ENCODE peak calls at places on chromosome 17, in eight cellular contexts. N, I, Z, U, P, O, H and D are unnamed samples.

GRCh38 chr17:13311301-13311700 is 290.4 kb downstream of the HS3ST3A1 start:
- DNase-seq in Z (peak), H (peak), I (no peak), N (peak), U (no peak), P (no peak), O (peak), D (no peak)

GRCh38 chr17:69574257-69575197 is 160.0 kb downstream of the MAP2K6 start:
- DNase-seq in O (no peak), N (peak), P (no peak), U (peak), Z (no peak), I (no peak), H (peak), D (no peak)

GRCh38 chr17:40490289-40490853 is 11.1 kb downstream of the TNS4 start:
- DNase-seq in H (peak), P (peak), U (peak), N (peak), I (peak), O (peak), Z (no peak), D (no peak)

GRCh38 chr17:63419949-63420867 is 25.9 kb downstream of the CYB561 start:
- DNase-seq in P (no peak), Z (no peak), H (no peak), O (no peak), I (no peak), U (no peak), N (no peak), D (no peak)

GRCh38 chr17:50487213-50488096 is 8.8 kb downstream of the RSAD1 start:
- DNase-seq in Z (peak), N (no peak), U (no peak), I (no peak), P (no peak), H (peak), O (no peak), D (no peak)

GRCh38 chr17:79075433-79075805 is 795 bp downstream of the ENGASE start:
- DNase-seq in O (no peak), N (peak), H (peak), U (no peak), Z (no peak), P (no peak), I (no peak), D (no peak)

GRCh38 chr17:82283208-82283749 is 9.8 kb upstream of the CSNK1D start:
- DNase-seq in I (no peak), P (no peak), Z (peak), N (peak), O (no peak), U (peak), H (peak), D (peak)

GRCh38 chr17:6910987-6911603 is 79.6 kb upstream of the TEKT1 start:
- DNase-seq in P (no peak), U (no peak), O (peak), I (peak), Z (peak), H (peak), N (peak), D (peak)

GRCh38 chr17:77778636-77779524 is 179.6 kb upstream of the TNRC6C start:
- DNase-seq in H (no peak), N (no peak), I (no peak), U (no peak), O (peak), Z (no peak), P (peak), D (no peak)

GRCh38 chr17:75602644-75603043 is 15.0 kb downstream of the MYO15B start:
- DNase-seq in P (no peak), U (no peak), H (no peak), Z (no peak), N (no peak), I (no peak), O (no peak), D (no peak)

GRCh38 chr17:16939606-16940115 is 32.3 kb downstream of the TNFRSF13B start:
- DNase-seq in P (no peak), O (no peak), I (peak), H (no peak), N (no peak), Z (no peak), U (no peak), D (no peak)

GRCh38 chr17:7045492-7046126 is 1.7 kb upstream of the SLC16A11 start:
- DNase-seq in I (peak), Z (peak), U (peak), O (peak), P (no peak), N (peak), H (peak), D (peak)

GRCh38 chr17:75876938-75877751 is 1.2 kb downstream of the TRIM47 start:
- DNase-seq in N (peak), I (peak), H (peak), Z (peak), U (peak), P (peak), O (peak), D (peak)